ENCODE peak calls at places on chromosomes 6 and 20, in eight cellular contexts. D, W, P, I, T, A, Q and B are unnamed samples.
A peak's percentile ranks its signal among the peaks of the same experiment; 100 is the strongest.

GRCh38 chr20:48729538-48729937 is 98.3 kb downstream of the PREX1 start:
- DNase-seq in A (no peak), P (no peak), D (no peak), T (no peak), Q (no peak), I (no peak), W (no peak), B (no peak)

GRCh38 chr20:17835941-17836861 is 132.4 kb downstream of the SNX5 start:
- DNase-seq in P (no peak), T (no peak), I (no peak), D (no peak), Q (peak; percentile 76), A (no peak), W (no peak), B (no peak)

GRCh38 chr20:47791084-47791599 is 5.9 kb upstream of the SULF2 start:
- DNase-seq in Q (no peak), D (no peak), W (no peak), A (no peak), I (no peak), T (no peak), P (no peak), B (no peak)

GRCh38 chr20:56437196-56437960 is 25.3 kb downstream of the CASS4 start:
- DNase-seq in P (no peak), A (no peak), T (no peak), Q (peak; percentile 38), W (no peak), I (no peak), D (no peak), B (no peak)

GRCh38 chr20:14918981-14919380 is 581.6 kb upstream of the FLRT3 start:
- DNase-seq in T (no peak), P (no peak), A (no peak), W (no peak), D (no peak), I (no peak), Q (no peak), B (no peak)

GRCh38 chr20:63315240-63315981 is 22.4 kb downstream of the COL20A1 start:
- DNase-seq in I (no peak), P (no peak), T (no peak), A (no peak), Q (peak; percentile 48), W (no peak), D (no peak), B (no peak)

GRCh38 chr20:54920491-54920890 is 445.1 kb downstream of the DOK5 start:
- DNase-seq in I (no peak), P (no peak), Q (no peak), D (no peak), T (no peak), A (no peak), W (no peak), B (no peak)

GRCh38 chr6:52513464-52513863 is 63.4 kb downstream of the TRAM2 start:
- DNase-seq in I (no peak), W (no peak), Q (no peak), D (no peak), P (no peak), A (no peak), T (no peak), B (no peak)

GRCh38 chr6:96907498-96907897 is 9.8 kb upstream of the NDUFAF4 start:
- DNase-seq in A (no peak), T (no peak), Q (no peak), W (no peak), P (no peak), D (no peak), I (peak; percentile 51), B (no peak)

GRCh38 chr20:3808141-3808479 is 12.0 kb downstream of the CDC25B start:
- DNase-seq in T (no peak), A (peak; percentile 91), P (peak; percentile 49), Q (peak; percentile 97), D (no peak), W (no peak), I (no peak), B (peak; percentile 49)

GRCh38 chr6:148466158-148466557 is 123.5 kb downstream of the SASH1 start:
- DNase-seq in W (no peak), T (no peak), D (no peak), A (no peak), I (no peak), Q (no peak), P (peak; percentile 41), B (no peak)

GRCh38 chr20:61263084-61263695 is 11.1 kb downstream of the CDH4 start:
- DNase-seq in A (no peak), Q (no peak), I (peak; percentile 6), P (peak; percentile 24), W (no peak), D (peak; percentile 26), T (no peak), B (no peak)

GRCh38 chr6:147274776-147275175 is 70.6 kb downstream of the STXBP5 start:
- DNase-seq in D (no peak), I (no peak), A (no peak), W (no peak), T (no peak), P (no peak), Q (no peak), B (no peak)

GRCh38 chr6:140105857-140106256 is 731.4 kb upstream of the CITED2 start:
- DNase-seq in W (no peak), T (no peak), P (no peak), A (no peak), I (no peak), D (no peak), Q (no peak), B (no peak)

GRCh38 chr6:26332408-26332807 is 32.6 kb upstream of the BTN3A2 start:
- DNase-seq in D (no peak), A (no peak), W (no peak), P (no peak), Q (no peak), I (no peak), T (no peak), B (no peak)

GRCh38 chr6:105817370-105817769 is 268.8 kb upstream of the PRDM1 start:
- DNase-seq in W (no peak), P (no peak), T (no peak), Q (no peak), A (no peak), D (no peak), I (no peak), B (no peak)

GRCh38 chr6:123016431-123017110 is 20.5 kb downstream of the CLVS2 start:
- DNase-seq in W (no peak), P (peak; percentile 70), T (no peak), D (no peak), Q (no peak), A (no peak), I (no peak), B (no peak)

GRCh38 chr20:44921447-44921846 is 11.6 kb downstream of the PABPC1L start:
- DNase-seq in W (no peak), P (no peak), T (no peak), Q (no peak), I (no peak), A (no peak), D (no peak), B (no peak)

GRCh38 chr6:45730232-45730631 is 285.4 kb downstream of the CLIC5 start:
- DNase-seq in W (no peak), A (no peak), I (no peak), T (no peak), P (no peak), Q (no peak), D (no peak), B (no peak)

GRCh38 chr6:116244284-116244683 is 9.6 kb downstream of the TSPYL4 start:
- DNase-seq in P (no peak), Q (no peak), D (no peak), A (peak; percentile 40), I (no peak), T (no peak), W (no peak), B (no peak)

GRCh38 chr6:43521836-43522235 is 4.9 kb downstream of the POLR1C start:
- DNase-seq in T (no peak), P (no peak), Q (no peak), I (no peak), D (no peak), A (no peak), W (no peak), B (no peak)

GRCh38 chr20:31992086-31992485 is 18.2 kb upstream of the CCM2L start:
- DNase-seq in W (no peak), D (no peak), A (no peak), P (no peak), T (no peak), I (no peak), Q (no peak), B (no peak)

GRCh38 chr6:71489736-71490135 is 201.1 kb downstream of the OGFRL1 start:
- DNase-seq in D (no peak), W (no peak), Q (no peak), P (no peak), A (no peak), T (no peak), I (no peak), B (no peak)

GRCh38 chr20:341682-342081 is 5.2 kb upstream of the NRSN2 start:
- DNase-seq in T (no peak), D (no peak), I (peak; percentile 63), W (no peak), A (no peak), Q (no peak), P (no peak), B (no peak)

GRCh38 chr6:44652551-44652950 is 265.0 kb downstream of the CDC5L start:
- DNase-seq in Q (no peak), W (no peak), A (no peak), P (no peak), T (no peak), D (no peak), I (no peak), B (no peak)

GRCh38 chr6:140366991-140367390 is 992.5 kb upstream of the CITED2 start:
- DNase-seq in T (no peak), A (no peak), D (no peak), I (no peak), Q (no peak), W (no peak), P (no peak), B (no peak)

GRCh38 chr6:125511809-125512341 is 210.1 kb upstream of the HDDC2 start:
- DNase-seq in I (no peak), T (no peak), D (no peak), P (no peak), W (no peak), A (no peak), Q (no peak), B (no peak)

GRCh38 chr6:34284563-34285545 is 36.0 kb upstream of the SMIM29 start:
- DNase-seq in W (peak; percentile 100), Q (peak; percentile 77), I (no peak), T (no peak), A (peak; percentile 29), D (no peak), P (peak; percentile 42), B (no peak)

GRCh38 chr6:87736809-87737540 is 34.9 kb upstream of the AKIRIN2 start:
- DNase-seq in W (no peak), A (no peak), D (no peak), P (no peak), I (no peak), T (no peak), Q (no peak), B (no peak)

GRCh38 chr6:88077305-88077704 is 29.7 kb downstream of the SPACA1 start:
- DNase-seq in W (no peak), A (no peak), D (no peak), I (no peak), T (no peak), P (no peak), Q (no peak), B (no peak)

GRCh38 chr6:117536317-117536716 is 53.8 kb downstream of the DCBLD1 start:
- DNase-seq in T (no peak), Q (no peak), D (no peak), W (no peak), A (no peak), P (no peak), I (no peak), B (no peak)

GRCh38 chr6:10759884-10760329 is 12.3 kb downstream of the TMEM14B start:
- DNase-seq in P (no peak), W (no peak), Q (no peak), A (no peak), D (no peak), I (no peak), T (no peak), B (no peak)

GRCh38 chr6:144582939-144583613 is 297.9 kb downstream of the UTRN start:
- DNase-seq in A (peak; percentile 31), P (peak; percentile 34), T (no peak), Q (no peak), I (peak; percentile 45), D (peak; percentile 8), W (peak; percentile 82), B (no peak)

GRCh38 chr20:1417790-1418189 is 24.9 kb upstream of the FKBP1A start:
- DNase-seq in A (no peak), P (no peak), I (no peak), T (no peak), D (no peak), W (no peak), Q (no peak), B (no peak)